ENCODE peak calls at places on chromosomes 12 and 14, in eight cellular contexts. S is hepatocyte; E is GM23248; Y is astrocyte; L is Panc1; I is psoas muscle; J is cardiac muscle cell; F is naive thymus-derived CD4-positive, alpha-beta T cell. P is an unnamed sample.
A peak's percentile ranks its signal among the peaks of the same experiment; 100 is the strongest.

GRCh38 chr12:57521475-57522018 is 1.1 kb upstream of the MBD6 start:
- DNase-seq in S (peak; percentile 85), E (peak; percentile 56), Y (peak; percentile 47), L (peak; percentile 30), I (peak; percentile 49), J (peak; percentile 69), F (peak; percentile 24), P (peak; percentile 78)

GRCh38 chr12:90090929-90091651 is 382.5 kb upstream of the ATP2B1 start:
- DNase-seq in S (peak; percentile 78), E (peak; percentile 97), Y (peak; percentile 97), L (peak; percentile 71), I (peak; percentile 46), J (peak; percentile 61), F (no peak), P (peak; percentile 45)

GRCh38 chr12:5467941-5468340 is 36.0 kb downstream of the NTF3 start:
- DNase-seq in S (no peak), E (no peak), Y (no peak), L (no peak), I (no peak), J (no peak), F (no peak), P (no peak)

GRCh38 chr12:49014547-49014946 is 4.0 kb downstream of the PRKAG1 start:
- DNase-seq in S (no peak), E (peak; percentile 61), Y (no peak), L (no peak), I (no peak), J (peak; percentile 12), F (no peak), P (no peak)

GRCh38 chr14:90495357-90496276 is 98.8 kb downstream of the CALM1 start:
- DNase-seq in S (peak; percentile 90), E (peak; percentile 75), Y (peak; percentile 57), L (no peak), I (no peak), J (peak; percentile 94), F (peak; percentile 40), P (peak; percentile 46)

GRCh38 chr12:46627686-46628085 is 198.1 kb downstream of the SLC38A4 start:
- DNase-seq in S (no peak), E (no peak), Y (peak; percentile 12), L (no peak), I (no peak), J (no peak), F (no peak), P (no peak)

GRCh38 chr14:102568115-102568614 is 24.3 kb upstream of the RCOR1 start:
- DNase-seq in S (peak; percentile 65), E (no peak), Y (no peak), L (no peak), I (no peak), J (no peak), F (peak; percentile 32), P (no peak)

GRCh38 chr14:64705406-64706118 is 1.3 kb downstream of the PLEKHG3 start:
- DNase-seq in S (peak; percentile 71), E (peak; percentile 43), Y (no peak), L (no peak), I (peak; percentile 33), J (no peak), F (no peak), P (no peak)

GRCh38 chr14:76351941-76352340 is 24.0 kb upstream of the ESRRB start:
- DNase-seq in S (no peak), E (no peak), Y (peak; percentile 16), L (no peak), I (no peak), J (no peak), F (no peak), P (no peak)

GRCh38 chr12:57488397-57489156 is 709 bp downstream of the MARS1 start:
- DNase-seq in S (no peak), E (peak; percentile 38), Y (peak; percentile 12), L (no peak), I (no peak), J (no peak), F (no peak), P (no peak)

GRCh38 chr12:87127272-87127671 is 871.1 kb upstream of the MGAT4C start:
- DNase-seq in S (no peak), E (peak; percentile 80), Y (peak; percentile 64), L (no peak), I (no peak), J (no peak), F (no peak), P (no peak)

GRCh38 chr12:92912672-92913071 is 16.4 kb downstream of the EEA1 start:
- DNase-seq in S (no peak), E (no peak), Y (no peak), L (no peak), I (no peak), J (no peak), F (no peak), P (no peak)

GRCh38 chr12:92914170-92914569 is 14.9 kb downstream of the EEA1 start:
- DNase-seq in S (no peak), E (no peak), Y (no peak), L (no peak), I (no peak), J (no peak), F (no peak), P (no peak)

GRCh38 chr12:92915365-92915764 is 13.7 kb downstream of the EEA1 start:
- DNase-seq in S (no peak), E (no peak), Y (no peak), L (no peak), I (no peak), J (no peak), F (no peak), P (no peak)

GRCh38 chr12:92911339-92911738 is 17.8 kb downstream of the EEA1 start:
- DNase-seq in S (no peak), E (no peak), Y (no peak), L (no peak), I (no peak), J (no peak), F (no peak), P (no peak)

GRCh38 chr12:92912052-92912451 is 17.0 kb downstream of the EEA1 start:
- DNase-seq in S (no peak), E (peak; percentile 86), Y (peak; percentile 87), L (no peak), I (no peak), J (no peak), F (peak; percentile 28), P (no peak)
- H3K9me3 ChIP-seq in S (no peaks in the 10 kb centered on the region), E (no peaks in the 10 kb centered on the region), Y (no peaks in the 10 kb centered on the region), L (peaks cover 6% of the 10 kb centered on the region), I (peaks cover 10% of the 10 kb centered on the region), J (no peaks in the 10 kb centered on the region), F (no peaks in the 10 kb centered on the region), P (no peaks in the 10 kb centered on the region)

GRCh38 chr12:29569392-29569791 is 71.9 kb upstream of the OVCH1 start:
- DNase-seq in S (no peak), E (peak; percentile 63), Y (no peak), L (no peak), I (no peak), J (no peak), F (no peak), P (no peak)

GRCh38 chr12:29578731-29579130 is 81.2 kb upstream of the OVCH1 start:
- DNase-seq in S (no peak), E (peak; percentile 5), Y (no peak), L (no peak), I (no peak), J (no peak), F (no peak), P (no peak)

GRCh38 chr12:29574500-29574899 is 77.0 kb upstream of the OVCH1 start:
- DNase-seq in S (no peak), E (no peak), Y (no peak), L (no peak), I (no peak), J (no peak), F (no peak), P (no peak)

GRCh38 chr12:29578070-29578469 is 80.6 kb upstream of the OVCH1 start:
- DNase-seq in S (no peak), E (no peak), Y (no peak), L (no peak), I (no peak), J (no peak), F (no peak), P (no peak)

DNA sequence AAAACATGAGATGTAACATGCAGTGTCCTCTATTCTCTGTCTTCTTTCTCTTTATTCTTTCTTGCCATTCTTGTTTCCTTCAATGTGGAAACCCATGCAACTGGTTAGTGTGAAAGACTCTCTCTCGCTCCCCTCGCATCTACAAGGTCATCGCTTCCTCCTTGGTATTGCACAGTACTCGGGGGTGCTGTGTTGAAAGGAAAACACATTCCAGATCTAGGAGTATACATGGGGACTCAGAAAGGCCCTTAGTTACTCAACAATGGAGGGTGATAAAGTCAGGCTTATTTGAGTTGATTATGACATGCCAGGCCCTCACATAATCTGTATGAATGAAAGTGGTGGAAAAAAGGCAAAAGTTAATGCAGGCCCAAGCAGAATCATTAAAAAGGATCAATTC is 75.5 kb upstream of the OVCH1 start:
- DNase-seq in S (no peak), E (no peak), Y (no peak), L (no peak), I (no peak), J (peak; percentile 10), F (no peak), P (no peak)
- H3K4me1 ChIP-seq in S (no peaks in the 10 kb centered on the region), E (peaks cover 13% of the 10 kb centered on the region), Y (no peaks in the 10 kb centered on the region), L (no peaks in the 10 kb centered on the region), I (peaks cover 11% of the 10 kb centered on the region), J (peaks cover 2% of the 10 kb centered on the region), F (no peaks in the 10 kb centered on the region), P (peaks cover 1% of the 10 kb centered on the region)

GRCh38 chr14:105570482-105570881 is 44.1 kb downstream of the TMEM121 start:
- DNase-seq in S (no peak), E (no peak), Y (no peak), L (no peak), I (no peak), J (no peak), F (no peak), P (no peak)
- H3K9me3 ChIP-seq in S (no peaks in the 10 kb centered on the region), E (no peaks in the 10 kb centered on the region), Y (peaks cover 21% of the 10 kb centered on the region), L (no peaks in the 10 kb centered on the region), I (no peaks in the 10 kb centered on the region), J (no peaks in the 10 kb centered on the region), F (no peaks in the 10 kb centered on the region), P (no peaks in the 10 kb centered on the region)

DNA sequence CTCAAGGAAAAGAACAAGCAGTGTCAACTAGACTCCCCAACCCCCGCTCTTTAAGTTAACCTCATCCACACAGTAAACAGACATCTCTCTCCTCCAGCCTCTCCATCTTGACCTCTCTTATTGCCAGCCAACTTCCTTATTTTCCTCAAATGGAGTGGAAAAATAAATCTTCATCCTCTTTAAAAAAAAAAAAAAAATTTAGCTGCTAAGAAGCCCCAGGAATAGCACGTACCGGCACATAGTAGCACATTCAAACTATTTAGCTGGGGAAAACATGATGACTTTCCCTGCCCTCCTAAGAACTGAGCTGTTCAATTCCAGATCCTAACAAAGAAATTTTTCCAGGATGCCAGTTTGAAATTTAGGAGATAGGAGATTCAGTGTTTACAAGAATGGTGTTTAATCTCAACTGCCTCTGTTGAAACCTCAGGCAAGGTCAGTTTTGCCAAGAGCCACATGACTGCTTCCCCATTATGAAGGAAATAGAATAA is 90.8 kb downstream of the EPS8 start:
- DNase-seq in S (no peak), E (no peak), Y (no peak), L (no peak), I (no peak), J (no peak), F (no peak), P (no peak)
- H3K4me1 ChIP-seq in S (peaks cover 3% of the 10 kb centered on the region), E (peaks cover 57% of the 10 kb centered on the region), Y (peaks cover 40% of the 10 kb centered on the region), L (peaks cover 23% of the 10 kb centered on the region), I (peaks cover 6% of the 10 kb centered on the region), J (no peaks in the 10 kb centered on the region), F (no peaks in the 10 kb centered on the region), P (peaks cover 5% of the 10 kb centered on the region)

DNA sequence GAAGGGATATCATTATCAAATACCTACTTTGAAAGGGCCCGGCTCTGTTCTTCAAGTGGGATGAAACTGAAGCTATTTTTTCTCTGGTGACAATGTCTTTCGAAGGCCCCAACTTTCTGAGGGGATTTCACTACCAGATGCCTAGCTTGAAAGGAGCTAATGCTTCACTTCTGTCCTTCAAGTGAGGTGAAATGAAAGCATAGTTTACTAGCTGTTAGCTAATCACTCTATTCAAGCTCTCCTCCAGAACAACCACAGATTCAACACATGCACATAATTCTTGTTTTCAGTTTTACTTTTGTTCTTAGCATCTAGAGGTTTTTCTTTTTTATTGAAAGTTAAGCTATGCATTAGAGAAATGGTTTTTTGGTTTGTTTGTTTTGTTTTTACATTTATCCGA is 571.4 kb downstream of the NOVA1 start:
- DNase-seq in S (no peak), E (no peak), Y (no peak), L (no peak), I (no peak), J (no peak), F (no peak), P (no peak)
- H3K9me3 ChIP-seq in S (no peaks in the 10 kb centered on the region), E (no peaks in the 10 kb centered on the region), Y (no peaks in the 10 kb centered on the region), L (no peaks in the 10 kb centered on the region), I (no peaks in the 10 kb centered on the region), J (no peaks in the 10 kb centered on the region), F (no peaks in the 10 kb centered on the region), P (no peaks in the 10 kb centered on the region)